ENCODE peak calls at places on chromosomes 4 and X, in seven cellular contexts. X is endothelial cell of umbilical vein, H is NB4, R is K562, N is A549, O is GM12878, D is HepG2. C is an unnamed sample.

GRCh38 chrX:133609151-133609550 is 193.9 kb upstream of the GPC4 start:
- DNase-seq in N (no peak), H (no peak), R (no peak), O (no peak), X (no peak), D (no peak), C (no peak)

GRCh38 chr4:151415978-151416377 is 7.0 kb downstream of the FHIP1A start:
- DNase-seq in D (no peak), H (no peak), X (peak; percentile 49), R (no peak), N (no peak), O (no peak), C (no peak)

GRCh38 chrX:78658851-78659744 is at the start of gene RTL3:
- DNase-seq in X (peak; percentile 34), D (no peak), O (no peak), N (no peak), R (no peak), H (peak; percentile 25), C (no peak)

GRCh38 chrX:18291006-18291545 is 63.4 kb downstream of the SCML2 start:
- DNase-seq in O (no peak), D (no peak), N (no peak), R (no peak), X (no peak), H (no peak), C (no peak)

GRCh38 chr4:1202526-1203378 is 30.4 kb upstream of the SPON2 start:
- DNase-seq in D (no peak), R (no peak), X (no peak), O (no peak), H (peak; percentile 4), N (no peak), C (no peak)

GRCh38 chr4:77777135-77777777 is 41.9 kb downstream of the CNOT6L start:
- DNase-seq in H (peak; percentile 29), D (no peak), R (no peak), O (no peak), N (no peak), X (no peak), C (no peak)

GRCh38 chr4:151459380-151459779 is 50.4 kb downstream of the FHIP1A start:
- DNase-seq in R (no peak), D (no peak), O (no peak), H (no peak), X (no peak), N (no peak), C (no peak)

GRCh38 chrX:143988356-143988755 is 104.5 kb downstream of the UBE2NL start:
- DNase-seq in D (no peak), R (no peak), X (no peak), O (no peak), H (no peak), N (no peak), C (no peak)

GRCh38 chrX:108114541-108114940 is 23.0 kb downstream of the ATG4A start:
- DNase-seq in R (no peak), N (no peak), D (no peak), O (peak; percentile 15), X (no peak), H (no peak), C (no peak)

GRCh38 chr4:117400039-117400835 is 314.9 kb upstream of the TRAM1L1 start:
- DNase-seq in X (peak; percentile 82), N (peak; percentile 16), H (no peak), O (no peak), R (no peak), D (peak; percentile 68), C (peak; percentile 18)

GRCh38 chr4:90121961-90122748 is 5.0 kb upstream of the CCSER1 start:
- DNase-seq in D (no peak), X (peak; percentile 79), R (no peak), O (no peak), H (no peak), N (no peak), C (no peak)

GRCh38 chr4:182263562-182263961 is 20.4 kb downstream of the TENM3 start:
- DNase-seq in X (no peak), H (no peak), D (no peak), N (no peak), R (no peak), O (no peak), C (no peak)

DNA sequence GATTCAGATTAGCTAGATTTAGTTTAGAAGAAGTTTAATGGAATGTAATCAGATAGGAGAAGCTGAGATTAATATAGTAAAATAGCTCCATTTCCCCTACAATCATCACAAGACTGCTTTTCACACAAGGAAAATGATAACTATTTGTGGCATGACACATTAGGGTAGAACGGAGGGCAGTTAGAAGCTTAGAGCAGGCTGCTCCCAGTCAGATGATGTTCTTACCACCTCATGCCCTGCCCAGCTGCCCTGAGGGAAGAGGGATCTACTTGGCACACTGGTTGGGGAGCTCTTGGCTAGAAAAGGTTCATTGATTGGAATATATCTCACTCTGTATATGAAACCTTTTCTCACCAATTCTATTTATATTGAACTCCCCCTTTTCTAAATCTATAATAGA is 180.7 kb upstream of the IL15 start:
- DNase-seq in N (peak; percentile 10), H (no peak), X (no peak), O (no peak), D (no peak), R (no peak), C (no peak)
- TF ChIP-seq MAX in N (no peak), H (no peak), X (no peak), O (no peak), D (no peak), R (no peak), C (no peak)

GRCh38 chr4:76430519-76431388 is 4.3 kb upstream of the SHROOM3 start:
- DNase-seq in D (peak; percentile 51), X (peak; percentile 61), O (no peak), R (no peak), N (peak; percentile 33), H (peak; percentile 64), C (peak; percentile 50)

GRCh38 chr4:76435689-76436176 is 704 bp downstream of the SHROOM3 start:
- DNase-seq in R (no peak), N (no peak), D (no peak), X (no peak), H (no peak), O (no peak), C (no peak)

GRCh38 chr4:76439491-76439890 is 4.5 kb downstream of the SHROOM3 start:
- DNase-seq in O (no peak), X (no peak), N (no peak), H (no peak), D (no peak), R (no peak), C (no peak)

GRCh38 chr4:76429636-76430035 is 5.4 kb upstream of the SHROOM3 start:
- DNase-seq in X (no peak), H (peak; percentile 36), R (no peak), O (no peak), D (no peak), N (no peak), C (no peak)

GRCh38 chr4:76434901-76435688 is at the start of gene SHROOM3:
- DNase-seq in X (no peak), H (no peak), N (no peak), R (no peak), O (no peak), D (no peak), C (no peak)
- H3K4me3 ChIP-seq in X (no peak within 1 kb of the TSS), H (no peak within 1 kb of the TSS), N (no peak within 1 kb of the TSS), R (no peak within 1 kb of the TSS), O (no peak within 1 kb of the TSS), D (no peak within 1 kb of the TSS), C (no peak within 1 kb of the TSS)

DNA sequence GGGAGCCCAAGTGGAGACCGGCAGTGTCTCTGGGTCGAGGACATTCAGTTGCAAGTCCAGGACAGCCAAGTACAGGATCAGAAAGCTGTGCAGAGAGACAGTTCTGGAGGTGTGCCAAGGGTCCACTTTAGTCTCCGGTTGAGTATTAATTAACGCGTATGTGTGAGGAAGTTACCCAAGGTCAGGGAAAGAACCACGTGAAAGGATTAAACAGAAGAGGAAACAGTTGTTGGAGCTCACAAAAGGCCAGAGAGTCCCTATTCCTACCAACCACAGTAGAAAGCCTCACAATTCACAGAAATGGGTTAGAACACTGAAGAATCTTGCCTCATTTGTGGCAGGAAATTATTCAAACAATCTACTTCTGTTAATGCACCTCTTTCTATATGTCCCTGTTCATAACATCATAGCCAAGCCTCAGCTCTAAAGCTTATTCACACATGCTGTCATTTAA is 17.9 kb upstream of the NSUN7 start:
- DNase-seq in O (no peak), X (peak; percentile 49), D (peak; percentile 28), H (peak; percentile 86), R (no peak), N (no peak), C (no peak)
- TF ChIP-seq MAX in O (no peak), X (no peak), D (no peak), H (peak; percentile 75), R (no peak), N (no peak), C (no peak)

DNA sequence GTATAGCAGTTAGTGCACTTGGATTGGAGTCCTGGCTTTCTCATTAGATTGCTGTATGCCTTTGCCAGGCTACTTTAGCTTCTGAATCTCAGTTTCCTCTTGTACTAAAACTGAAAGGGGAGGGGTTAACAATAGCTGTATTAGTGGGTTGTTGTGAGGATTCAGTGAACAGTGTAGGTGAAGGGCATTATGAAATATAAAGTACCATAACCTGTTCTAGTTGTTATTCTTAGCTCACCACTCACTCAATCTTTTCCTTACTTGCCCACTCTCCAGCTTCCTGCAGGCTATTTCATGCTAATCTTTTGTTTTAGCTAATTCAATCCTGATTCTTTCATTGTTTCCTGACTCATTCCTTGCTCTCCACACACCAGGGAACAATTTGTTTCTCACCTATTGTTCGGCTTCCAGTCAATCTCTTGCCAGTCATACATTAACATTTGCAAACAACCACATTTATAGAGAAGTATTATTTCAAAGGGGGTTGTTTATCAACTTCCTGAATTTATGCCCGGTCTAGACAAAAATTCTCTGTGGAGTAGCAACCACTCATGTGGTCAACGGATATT is 50.6 kb upstream of the EDA start:
- DNase-seq in R (no peak), D (no peak), H (no peak), O (no peak), N (no peak), X (no peak), C (no peak)
- H3K4me3 ChIP-seq in R (no peak overlapping the region), D (no peak overlapping the region), H (no peak overlapping the region), O (no peak overlapping the region), N (no peak overlapping the region), X (no peak overlapping the region), C (no peak overlapping the region)

DNA sequence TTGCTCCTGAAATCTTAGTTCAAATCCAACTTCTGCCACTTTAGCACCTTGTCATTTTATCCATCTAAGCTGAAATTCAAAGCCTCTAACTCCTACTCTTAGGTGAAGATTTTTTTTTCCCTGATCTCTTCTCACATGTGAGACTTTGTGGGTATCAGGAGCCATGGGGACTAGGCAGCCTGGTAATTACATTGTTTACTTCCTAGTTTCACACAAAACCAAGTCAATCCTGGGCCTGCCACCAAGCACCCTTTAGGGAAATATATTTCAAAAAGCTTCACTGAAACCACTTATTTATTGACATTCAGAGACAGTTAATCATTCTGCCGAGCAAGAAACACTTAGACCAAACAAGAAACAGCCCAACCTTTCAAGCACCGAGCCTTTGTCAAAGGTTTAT is 200.0 kb downstream of the RELL1 start:
- DNase-seq in N (no peak), D (no peak), R (no peak), H (no peak), O (no peak), X (no peak), C (no peak)
- TF ChIP-seq MAX in N (no peak), D (no peak), R (no peak), H (no peak), O (no peak), X (no peak), C (no peak)

C was measured in HCT116.